ENCODE peak calls at places on chromosomes 4 and X, in six cellular contexts. O is neural crest cell, X is BJ, Q is heart left ventricle, U is Calu3, T is right lobe of liver. W is an unnamed sample.

GRCh38 chr4:143356493-143356892 is 19.8 kb downstream of the GAB1 start:
- DNase-seq in O (no peak), X (no peak), Q (no peak), U (no peak), T (no peak), W (no peak)

GRCh38 chr4:20370284-20370683 is 118.6 kb downstream of the SLIT2 start:
- DNase-seq in O (no peak), X (no peak), Q (no peak), U (no peak), T (no peak), W (no peak)

GRCh38 chr4:985123-985830 is 1.6 kb upstream of the IDUA start:
- DNase-seq in O (peak), X (no peak), Q (peak), U (peak), T (peak), W (no peak)

GRCh38 chr4:14184265-14184664 is 556.7 kb upstream of the BOD1L1 start:
- DNase-seq in O (no peak), X (peak), Q (no peak), U (no peak), T (no peak), W (peak)

GRCh38 chr4:139951051-139951450 is 202.9 kb downstream of the MAML3 start:
- DNase-seq in O (no peak), X (no peak), Q (no peak), U (no peak), T (no peak), W (no peak)

GRCh38 chr4:121155893-121156292 is 8.2 kb downstream of the TNIP3 start:
- DNase-seq in O (no peak), X (peak), Q (no peak), U (no peak), T (no peak), W (peak)

GRCh38 chr4:133275246-133275645 is 126.2 kb downstream of the PCDH10 start:
- DNase-seq in O (no peak), X (no peak), Q (no peak), U (no peak), T (no peak), W (no peak)

GRCh38 chrX:152601848-152602616 is 35.7 kb upstream of the GABRQ start:
- DNase-seq in O (no peak), X (no peak), Q (no peak), U (peak), T (no peak), W (no peak)

GRCh38 chr4:55013431-55013955 is 111.9 kb downstream of the KDR start:
- DNase-seq in O (no peak), X (no peak), Q (no peak), U (no peak), T (no peak), W (no peak)

GRCh38 chrX:132958086-132958703 is at the start of gene HS6ST2:
- DNase-seq in O (peak), X (no peak), Q (no peak), U (peak), T (no peak), W (no peak)
- TF ChIP-seq CTCF in O (peak), X (no peak), Q (no peak), U (peak), T (no peak), W (no peak)

GRCh38 chr4:110840221-110840654 is 217.4 kb upstream of the PITX2 start:
- DNase-seq in O (no peak), X (peak), Q (no peak), U (no peak), T (no peak), W (peak)
- TF ChIP-seq CTCF in O (no peak), X (no peak), Q (no peak), U (no peak), T (no peak), W (no peak)

GRCh38 chrX:63421411-63421810 is 70.3 kb upstream of the SPIN4 start:
- DNase-seq in O (no peak), X (no peak), Q (no peak), U (no peak), T (no peak), W (no peak)
- TF ChIP-seq CTCF in O (peak), X (no peak), Q (no peak), U (no peak), T (peak), W (peak)

GRCh38 chr4:77309496-77309895 is 152.5 kb downstream of the CCNG2 start:
- DNase-seq in O (no peak), X (no peak), Q (no peak), U (no peak), T (no peak), W (no peak)

GRCh38 chr4:77310931-77311330 is 153.9 kb downstream of the CCNG2 start:
- DNase-seq in O (no peak), X (no peak), Q (no peak), U (no peak), T (no peak), W (no peak)

GRCh38 chr4:77306496-77306895 is 149.5 kb downstream of the CCNG2 start:
- DNase-seq in O (no peak), X (no peak), Q (no peak), U (no peak), T (no peak), W (no peak)

GRCh38 chr4:77305766-77306165 is 148.8 kb downstream of the CCNG2 start:
- DNase-seq in O (no peak), X (no peak), Q (no peak), U (no peak), T (no peak), W (no peak)

GRCh38 chr4:77308843-77309242 is 151.8 kb downstream of the CCNG2 start:
- DNase-seq in O (no peak), X (no peak), Q (no peak), U (peak), T (no peak), W (peak)
- TF ChIP-seq CTCF in O (peak), X (peak), Q (peak), U (no peak), T (peak), W (peak)

DNA sequence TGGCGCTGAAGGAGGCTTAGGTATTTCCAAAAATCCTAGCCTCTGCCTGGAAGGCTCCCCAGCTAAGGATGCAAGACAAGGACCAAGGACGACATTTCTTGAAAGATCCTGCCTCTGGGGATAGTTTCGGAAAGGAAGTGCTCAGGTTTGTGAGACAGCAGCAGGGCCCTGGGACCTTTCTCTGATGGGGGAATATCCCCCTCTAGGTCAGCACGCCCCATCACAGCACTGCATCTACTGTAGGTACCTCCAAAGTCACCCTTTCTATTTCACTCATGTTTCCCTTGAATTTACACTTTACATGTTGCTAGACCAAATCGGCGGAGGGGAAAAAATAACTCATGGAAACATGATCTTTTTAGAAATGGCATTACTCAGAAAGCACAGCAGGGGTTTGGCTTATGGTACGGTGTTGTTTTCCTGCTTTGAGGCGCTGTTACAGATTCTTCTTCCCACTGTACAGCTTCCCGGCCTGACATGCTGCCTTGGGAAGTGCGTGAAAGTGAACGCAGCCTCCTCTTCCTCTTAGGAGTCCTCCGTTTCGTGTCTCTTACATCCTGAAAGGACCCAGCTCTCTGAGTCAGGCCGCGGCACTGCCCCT is 77.2 kb upstream of the DHRSX start:
- DNase-seq in O (no peak), X (no peak), Q (no peak), U (no peak), T (no peak), W (peak)
- TF ChIP-seq CTCF in O (no peak), X (no peak), Q (no peak), U (no peak), T (no peak), W (no peak)

W was measured in AG09309.